ENCODE peak calls at places on chromosomes 13 and 19, in eight cellular contexts. F is HFF-Myc, X is fibroblast of mammary gland, N is endothelial cell, S is AG04449, K is ascending aorta, E is endodermal cell, M is AG10803. R is an unnamed sample.

GRCh38 chr13:94073006-94073744 is 406.3 kb downstream of the DCT start:
- DNase-seq in F (no peak), E (no peak), X (peak; percentile 93), S (peak; percentile 63), K (no peak), M (peak; percentile 91), N (no peak), R (no peak)

GRCh38 chr13:96984061-96984508 is 10.2 kb downstream of the OXGR1 start:
- DNase-seq in X (peak; percentile 12), M (no peak), K (no peak), N (peak; percentile 28), F (no peak), S (no peak), E (peak; percentile 58), R (peak; percentile 7)

GRCh38 chr19:17405250-17406038 is at the start of gene BST2:
- DNase-seq in F (no peak), X (no peak), K (peak; percentile 33), M (peak; percentile 72), E (peak; percentile 69), N (no peak), S (no peak), R (no peak)

GRCh38 chr19:29540128-29540527 is 14.3 kb downstream of the VSTM2B start:
- DNase-seq in N (no peak), S (no peak), F (no peak), X (no peak), K (no peak), E (no peak), M (no peak), R (no peak)

GRCh38 chr19:47609885-47610545 is 1.1 kb downstream of the BICRA start:
- DNase-seq in F (no peak), N (peak; percentile 56), K (no peak), X (peak; percentile 50), M (peak; percentile 48), E (peak; percentile 85), S (no peak), R (peak; percentile 70)

GRCh38 chr19:3665681-3666544 is 34.4 kb downstream of the PIP5K1C start:
- DNase-seq in K (no peak), E (peak; percentile 90), N (peak; percentile 76), X (no peak), M (peak; percentile 17), S (no peak), F (no peak), R (peak; percentile 87)

GRCh38 chr19:47848871-47849473 is 10.1 kb upstream of the TPRX2 start:
- DNase-seq in S (no peak), M (peak; percentile 4), X (peak; percentile 18), N (peak; percentile 64), F (no peak), E (peak; percentile 94), K (no peak), R (peak; percentile 67)

GRCh38 chr19:30327331-30327730 is 44.9 kb upstream of the ZNF536 start:
- DNase-seq in X (no peak), K (no peak), M (no peak), N (no peak), F (no peak), E (peak; percentile 19), S (no peak), R (no peak)

GRCh38 chr19:35357867-35358573 is at the start of gene FFAR3:
- DNase-seq in X (peak; percentile 49), E (peak; percentile 26), N (no peak), M (peak; percentile 56), F (no peak), S (no peak), K (peak; percentile 42), R (no peak)

GRCh38 chr13:98796798-98797197 is 44.3 kb upstream of the SLC15A1 start:
- DNase-seq in F (no peak), N (no peak), M (no peak), X (no peak), S (no peak), E (no peak), K (no peak), R (no peak)

GRCh38 chr13:67650471-67650870 is 420.3 kb upstream of the PCDH9 start:
- DNase-seq in S (no peak), F (no peak), K (no peak), X (no peak), E (no peak), M (no peak), N (no peak), R (no peak)

GRCh38 chr13:20402881-20403280 is 122.8 kb downstream of the CRYL1 start:
- DNase-seq in K (no peak), N (no peak), E (no peak), S (no peak), X (no peak), M (no peak), F (no peak), R (no peak)

GRCh38 chr13:96181886-96182285 is 92.0 kb downstream of the HS6ST3 start:
- DNase-seq in S (no peak), N (no peak), M (no peak), F (no peak), E (no peak), X (peak; percentile 5), K (no peak), R (no peak)

GRCh38 chr13:45432737-45433380 is 14.7 kb upstream of the SLC25A30 start:
- DNase-seq in K (no peak), S (no peak), N (no peak), M (no peak), F (no peak), E (peak; percentile 2), X (no peak), R (no peak)

GRCh38 chr13:73303858-73304257 is 245.1 kb downstream of the KLF5 start:
- DNase-seq in N (no peak), X (peak; percentile 54), E (peak; percentile 53), M (peak; percentile 3), F (no peak), K (no peak), S (no peak), R (no peak)

DNA sequence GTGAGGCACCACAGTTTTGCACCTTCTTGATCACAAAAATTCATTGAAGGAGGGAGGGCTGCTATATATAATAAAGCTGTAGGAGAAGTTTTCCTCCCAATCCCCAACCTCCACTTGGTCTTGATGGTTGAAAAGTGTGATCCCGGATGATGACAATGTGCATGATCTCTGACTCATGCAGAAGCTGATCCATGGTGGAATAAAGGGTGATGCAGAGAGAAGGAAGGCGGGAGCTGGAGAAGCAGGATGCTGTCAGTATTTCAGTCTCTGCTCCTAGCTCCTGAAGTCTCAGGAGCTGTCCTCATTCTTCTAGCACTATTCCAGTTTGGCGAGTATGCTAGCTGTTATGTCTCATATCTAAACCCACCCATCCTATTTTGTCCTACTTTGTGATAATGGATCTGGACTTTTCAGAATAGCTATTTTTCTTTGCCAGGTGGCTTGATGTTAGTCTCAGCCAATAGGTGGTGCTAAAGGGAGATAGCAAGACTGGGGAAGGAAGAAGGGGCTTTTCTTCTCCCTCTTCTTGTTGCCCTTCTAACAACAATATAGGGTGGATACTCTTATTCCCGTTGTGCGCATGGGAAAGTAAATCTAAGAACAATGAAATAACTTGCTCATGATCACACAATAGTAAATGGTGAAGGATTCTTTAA is 65.6 kb upstream of the HTR2A start:
- DNase-seq in S (no peak), X (peak; percentile 89), E (no peak), F (no peak), M (peak; percentile 42), K (no peak), N (no peak), R (no peak)
- TF ChIP-seq CTCF in S (peak; percentile 14), X (peak; percentile 50), E (peak; percentile 77), F (peak; percentile 40), M (peak; percentile 43), K (no peak), N (no peak), R (peak; percentile 43)

DNA sequence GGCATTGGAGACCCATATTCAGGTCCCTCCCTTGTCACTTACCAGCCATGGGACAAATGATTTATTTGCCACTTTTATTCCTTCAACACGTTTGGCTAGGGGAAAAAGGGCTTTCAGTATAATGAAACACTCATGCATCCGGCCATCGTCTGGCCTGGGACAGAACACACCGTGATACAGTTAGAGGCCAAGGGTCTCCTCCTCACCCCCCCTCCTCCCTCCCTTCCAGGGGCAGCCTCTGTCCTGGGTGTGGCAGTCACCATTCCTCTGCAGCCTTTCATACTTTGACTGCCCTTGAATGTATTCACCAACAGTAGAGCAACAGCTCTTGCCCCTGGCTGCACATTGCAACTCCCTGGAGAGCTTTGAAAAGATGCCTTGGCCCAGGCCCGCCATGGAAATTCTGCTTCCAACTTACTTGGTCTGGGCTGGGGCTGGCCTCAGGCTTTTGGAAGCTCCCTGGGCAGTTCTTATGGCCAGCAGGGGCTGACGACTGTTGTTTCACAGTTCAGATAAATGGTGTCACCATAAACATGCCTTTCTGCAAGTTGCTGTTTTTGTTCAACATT is 3.0 kb downstream of the PAK4 start:
- DNase-seq in F (no peak), S (no peak), N (no peak), X (no peak), M (peak; percentile 39), K (no peak), E (no peak), R (no peak)
- TF ChIP-seq CTCF in F (no peak), S (no peak), N (no peak), X (no peak), M (peak; percentile 24), K (no peak), E (peak; percentile 33), R (no peak)

DNA sequence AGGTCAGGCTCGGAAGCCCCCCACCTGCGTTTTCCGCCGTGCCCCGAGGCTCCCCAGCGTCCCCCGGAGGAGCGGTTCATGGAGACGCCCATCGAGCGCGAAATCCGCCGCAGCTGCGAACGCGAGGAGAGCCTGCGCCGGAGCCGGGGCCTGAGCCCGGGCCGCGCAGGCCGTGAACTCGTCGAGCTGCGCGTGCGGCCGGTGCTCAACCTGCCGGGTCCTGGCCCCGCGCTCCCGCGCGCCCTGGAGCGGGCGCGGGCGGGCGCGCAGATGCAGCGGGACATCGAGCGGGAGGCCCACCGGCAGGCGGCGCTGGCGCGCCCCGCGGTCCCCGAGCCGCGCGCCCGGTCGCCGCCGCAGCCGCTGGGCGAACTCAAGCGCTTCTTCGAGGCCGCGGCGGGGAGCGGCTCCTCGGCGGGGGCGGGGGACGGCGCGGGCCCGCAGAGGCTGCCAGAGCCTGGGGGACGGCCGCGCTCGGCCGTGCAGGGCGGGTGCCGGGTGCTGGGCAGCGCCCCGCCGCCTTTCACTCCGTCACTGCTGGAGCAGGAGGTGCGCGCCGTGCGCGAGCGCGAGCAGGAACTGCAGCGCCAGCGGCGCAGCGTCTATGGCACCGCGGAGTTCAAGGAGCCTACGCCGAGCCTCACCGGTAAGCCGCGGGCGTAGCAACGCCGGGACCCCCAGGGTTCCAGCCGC is 792 bp downstream of the MISP3 start:
- DNase-seq in N (peak; percentile 76), F (no peak), M (peak; percentile 79), S (no peak), E (peak; percentile 87), K (no peak), X (peak; percentile 76), R (peak; percentile 88)
- TF ChIP-seq CTCF in N (peak; percentile 45), F (peak; percentile 1), M (peak; percentile 19), S (peak; percentile 29), E (peak; percentile 64), K (no peak), X (no peak), R (no peak)

DNA sequence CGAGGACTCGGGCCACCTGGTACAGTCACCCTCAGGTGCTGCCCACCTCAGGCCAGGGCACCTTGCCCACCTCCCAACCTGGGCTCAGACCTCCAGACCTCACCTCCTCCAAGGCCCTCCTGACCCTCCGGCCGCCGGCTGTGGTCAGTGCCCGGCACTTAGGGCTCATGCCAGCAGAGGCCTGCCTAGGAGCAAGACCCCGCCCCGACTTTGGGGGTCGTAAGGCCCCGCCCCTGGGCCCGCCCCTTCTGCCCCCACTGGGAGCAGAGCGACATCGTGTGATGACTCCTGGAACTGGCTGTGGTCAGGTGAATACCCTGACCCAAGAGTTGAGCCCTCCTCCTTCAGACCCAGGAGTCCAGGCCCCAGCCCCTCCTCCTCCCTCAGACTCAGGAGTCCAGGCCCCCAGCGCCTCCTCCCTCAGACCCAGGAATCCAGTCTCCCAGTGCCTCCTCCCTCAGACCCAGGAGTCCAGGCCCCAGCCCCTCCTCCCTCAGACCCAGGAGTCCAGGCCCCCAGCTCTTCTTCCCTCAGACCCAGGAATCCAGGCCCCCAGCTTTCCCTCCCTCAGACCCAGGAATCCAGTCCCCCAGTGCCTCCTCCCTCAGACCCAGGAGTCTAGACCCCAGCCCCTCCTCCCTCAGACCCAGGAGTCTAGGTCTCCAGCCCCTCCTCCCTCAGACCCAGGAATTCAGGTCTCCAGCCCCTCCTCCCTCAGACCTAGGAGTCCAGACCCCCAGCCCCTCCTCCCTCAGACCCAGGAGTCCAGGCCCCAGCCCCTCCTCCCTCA is at the start of gene SBK2:
- DNase-seq in E (peak; percentile 96), S (no peak), N (peak; percentile 55), K (no peak), X (no peak), M (no peak), F (no peak), R (peak; percentile 84)
- TF ChIP-seq CTCF in E (peak; percentile 82), S (peak; percentile 0), N (no peak), K (no peak), X (no peak), M (peak; percentile 12), F (peak; percentile 16), R (peak; percentile 47)